ENCODE peak calls at places on chromosomes 6 and 20, in seven cellular contexts. One of them, this sample, is unnamed.

GRCh38 chr20:62678553-62678952 is 30.1 kb upstream of the NTSR1 start:
- DNase-seq in effector memory CD4-positive, alpha-beta T cell: no peak
- DNase-seq in HEK293T: no peak
- DNase-seq in adrenal gland: no peak
- DNase-seq in vagina: no peak
- DNase-seq in NCI-H774: no peak
- DNase-seq in T-cell: no peak
- DNase-seq in this sample: no peak

GRCh38 chr20:326645-327031 is 1.3 kb downstream of the SOX12 start:
- DNase-seq in NCI-H774: no peak
- DNase-seq in HEK293T: no peak
- DNase-seq in vagina: no peak
- DNase-seq in adrenal gland: no peak
- DNase-seq in T-cell: no peak
- DNase-seq in effector memory CD4-positive, alpha-beta T cell: no peak
- DNase-seq in this sample: no peak

GRCh38 chr6:13593720-13594119 is 19.3 kb downstream of the SIRT5 start:
- DNase-seq in adrenal gland: no peak
- DNase-seq in T-cell: no peak
- DNase-seq in vagina: no peak
- DNase-seq in NCI-H774: no peak
- DNase-seq in effector memory CD4-positive, alpha-beta T cell: no peak
- DNase-seq in HEK293T: no peak
- DNase-seq in this sample: no peak

GRCh38 chr6:87661503-87661902 is 40.5 kb downstream of the AKIRIN2 start:
- DNase-seq in adrenal gland: no peak
- DNase-seq in HEK293T: no peak
- DNase-seq in effector memory CD4-positive, alpha-beta T cell: no peak
- DNase-seq in NCI-H774: no peak
- DNase-seq in T-cell: no peak
- DNase-seq in vagina: no peak
- DNase-seq in this sample: no peak

GRCh38 chr20:478949-479429 is 16.7 kb upstream of the TBC1D20 start:
- DNase-seq in NCI-H774: peak
- DNase-seq in HEK293T: peak
- DNase-seq in adrenal gland: no peak
- DNase-seq in T-cell: peak
- DNase-seq in effector memory CD4-positive, alpha-beta T cell: no peak
- DNase-seq in vagina: no peak
- DNase-seq in this sample: no peak

GRCh38 chr6:19287928-19288327 is 549.2 kb upstream of the ID4 start:
- DNase-seq in T-cell: no peak
- DNase-seq in NCI-H774: no peak
- DNase-seq in effector memory CD4-positive, alpha-beta T cell: no peak
- DNase-seq in HEK293T: no peak
- DNase-seq in adrenal gland: no peak
- DNase-seq in vagina: no peak
- DNase-seq in this sample: no peak

GRCh38 chr6:21898107-21898796 is 304.7 kb downstream of the SOX4 start:
- DNase-seq in NCI-H774: no peak
- DNase-seq in T-cell: no peak
- DNase-seq in HEK293T: no peak
- DNase-seq in effector memory CD4-positive, alpha-beta T cell: no peak
- DNase-seq in adrenal gland: no peak
- DNase-seq in vagina: no peak
- DNase-seq in this sample: no peak

GRCh38 chr6:167759206-167759605 is 67.5 kb upstream of the AFDN start:
- DNase-seq in NCI-H774: no peak
- DNase-seq in adrenal gland: no peak
- DNase-seq in vagina: no peak
- DNase-seq in T-cell: no peak
- DNase-seq in HEK293T: no peak
- DNase-seq in effector memory CD4-positive, alpha-beta T cell: no peak
- DNase-seq in this sample: no peak

GRCh38 chr20:46027245-46027853 is 1.7 kb upstream of the SLC12A5 start:
- DNase-seq in HEK293T: peak
- DNase-seq in adrenal gland: no peak
- DNase-seq in T-cell: no peak
- DNase-seq in effector memory CD4-positive, alpha-beta T cell: no peak
- DNase-seq in NCI-H774: no peak
- DNase-seq in vagina: no peak
- DNase-seq in this sample: no peak

GRCh38 chr6:158408552-158409130 is 96.4 kb downstream of the TULP4 start:
- DNase-seq in adrenal gland: peak
- DNase-seq in T-cell: no peak
- DNase-seq in vagina: no peak
- DNase-seq in NCI-H774: no peak
- DNase-seq in effector memory CD4-positive, alpha-beta T cell: no peak
- DNase-seq in HEK293T: no peak
- DNase-seq in this sample: peak

GRCh38 chr6:108622601-108623335 is 62.1 kb downstream of the FOXO3 start:
- DNase-seq in adrenal gland: peak
- DNase-seq in T-cell: no peak
- DNase-seq in HEK293T: no peak
- DNase-seq in vagina: no peak
- DNase-seq in NCI-H774: no peak
- DNase-seq in effector memory CD4-positive, alpha-beta T cell: no peak
- DNase-seq in this sample: no peak

GRCh38 chr6:84220809-84221409 is 6.5 kb downstream of the CEP162 start:
- DNase-seq in HEK293T: no peak
- DNase-seq in effector memory CD4-positive, alpha-beta T cell: no peak
- DNase-seq in T-cell: no peak
- DNase-seq in NCI-H774: no peak
- DNase-seq in adrenal gland: no peak
- DNase-seq in vagina: no peak
- DNase-seq in this sample: no peak